ENCODE peak calls at places on chromosomes 3 and 15, in seven cellular contexts. H is GM13976, M is transverse colon, X is cardiac muscle cell, A is thoracic aorta, Q is IMR-90, U is HCT116. E is an unnamed sample.

GRCh38 chr3:9316881-9317341 is 45.9 kb upstream of the THUMPD3 start:
- DNase-seq in H (no peak), M (peak), X (peak), A (no peak), Q (peak), U (no peak), E (peak)

GRCh38 chr3:173584093-173584833 is 186.7 kb downstream of the NLGN1 start:
- DNase-seq in H (peak), M (no peak), X (peak), A (no peak), Q (peak), U (peak), E (peak)

GRCh38 chr3:112293368-112294321 is at the start of gene SLC9C1:
- DNase-seq in H (peak), M (peak), X (peak), A (no peak), Q (peak), U (peak), E (peak)

GRCh38 chr15:78301326-78301725 is 1.9 kb upstream of the SKIC8 start:
- DNase-seq in H (peak), M (no peak), X (no peak), A (no peak), Q (no peak), U (no peak), E (no peak)

GRCh38 chr15:48547305-48547704 is 98.2 kb downstream of the FBN1 start:
- DNase-seq in H (no peak), M (no peak), X (peak), A (no peak), Q (peak), U (no peak), E (no peak)

GRCh38 chr15:50764331-50765201 is 940 bp downstream of the SPPL2A start:
- DNase-seq in H (peak), M (no peak), X (peak), A (no peak), Q (peak), U (no peak), E (no peak)

GRCh38 chr3:30989266-30989799 is 94.9 kb upstream of the GADL1 start:
- DNase-seq in H (no peak), M (no peak), X (no peak), A (no peak), Q (no peak), U (no peak), E (no peak)

GRCh38 chr15:32730677-32731654 is 13.2 kb downstream of the GREM1 start:
- DNase-seq in H (no peak), M (peak), X (peak), A (no peak), Q (no peak), U (peak), E (peak)

GRCh38 chr15:99414755-99415731 is 150.7 kb upstream of the MEF2A start:
- DNase-seq in H (peak), M (no peak), X (no peak), A (no peak), Q (no peak), U (no peak), E (no peak)

GRCh38 chr3:65126527-65127440 is 439.0 kb upstream of the ADAMTS9 start:
- DNase-seq in H (no peak), M (no peak), X (peak), A (no peak), Q (peak), U (no peak), E (no peak)

GRCh38 chr3:32359766-32360513 is 31.7 kb upstream of the CMTM7 start:
- DNase-seq in H (no peak), M (no peak), X (no peak), A (no peak), Q (no peak), U (no peak), E (no peak)

GRCh38 chr15:29138260-29138659 is 131.4 kb downstream of the NSMCE3 start:
- DNase-seq in H (no peak), M (no peak), X (no peak), A (no peak), Q (no peak), U (no peak), E (no peak)

GRCh38 chr3:153070153-153070868 is 91.7 kb upstream of the RAP2B start:
- DNase-seq in H (no peak), M (no peak), X (peak), A (no peak), Q (peak), U (no peak), E (no peak)

GRCh38 chr3:186411994-186412393 is 50.0 kb upstream of the DGKG start:
- DNase-seq in H (peak), M (no peak), X (no peak), A (no peak), Q (no peak), U (no peak), E (no peak)

GRCh38 chr15:38994310-38994709 is 429.7 kb upstream of the RASGRP1 start:
- DNase-seq in H (no peak), M (no peak), X (peak), A (no peak), Q (no peak), U (no peak), E (no peak)

GRCh38 chr15:43930079-43930478 is 103.3 kb downstream of the WDR76 start:
- DNase-seq in H (no peak), M (no peak), X (peak), A (no peak), Q (peak), U (no peak), E (no peak)

GRCh38 chr3:33474895-33475294 is 34.7 kb upstream of the UBP1 start:
- DNase-seq in H (no peak), M (no peak), X (peak), A (no peak), Q (no peak), U (no peak), E (no peak)

GRCh38 chr3:107928084-107928445 is 162.8 kb downstream of the CD47 start:
- DNase-seq in H (peak), M (peak), X (peak), A (no peak), Q (peak), U (no peak), E (no peak)

GRCh38 chr3:62366093-62366419 is 7.3 kb downstream of the FEZF2 start:
- DNase-seq in H (no peak), M (no peak), X (no peak), A (no peak), Q (no peak), U (no peak), E (no peak)

GRCh38 chr15:101531170-101531569 is 41.7 kb upstream of the PCSK6 start:
- DNase-seq in H (peak), M (no peak), X (no peak), A (no peak), Q (no peak), U (no peak), E (no peak)

GRCh38 chr3:150370129-150370602 is 37.9 kb upstream of the TSC22D2 start:
- DNase-seq in H (no peak), M (peak), X (peak), A (peak), Q (peak), U (peak), E (no peak)

GRCh38 chr3:168047190-168047795 is 48.4 kb downstream of the GOLIM4 start:
- DNase-seq in H (peak), M (no peak), X (peak), A (no peak), Q (peak), U (peak), E (peak)

GRCh38 chr15:34782901-34783300 is 12.4 kb downstream of the ACTC1 start:
- DNase-seq in H (no peak), M (no peak), X (no peak), A (no peak), Q (no peak), U (no peak), E (no peak)

GRCh38 chr3:185646382-185647133 is 60.5 kb downstream of the SENP2 start:
- DNase-seq in H (peak), M (no peak), X (no peak), A (no peak), Q (no peak), U (no peak), E (no peak)

GRCh38 chr15:95446854-95447253 is 883.6 kb upstream of the NR2F2 start:
- DNase-seq in H (no peak), M (no peak), X (no peak), A (no peak), Q (no peak), U (no peak), E (no peak)

GRCh38 chr3:124463234-124463633 is 267.0 kb upstream of the UMPS start:
- DNase-seq in H (no peak), M (no peak), X (no peak), A (no peak), Q (no peak), U (no peak), E (no peak)

GRCh38 chr3:185423178-185423577 is 60.2 kb downstream of the MAP3K13 start:
- DNase-seq in H (peak), M (peak), X (peak), A (no peak), Q (peak), U (no peak), E (no peak)

DNA sequence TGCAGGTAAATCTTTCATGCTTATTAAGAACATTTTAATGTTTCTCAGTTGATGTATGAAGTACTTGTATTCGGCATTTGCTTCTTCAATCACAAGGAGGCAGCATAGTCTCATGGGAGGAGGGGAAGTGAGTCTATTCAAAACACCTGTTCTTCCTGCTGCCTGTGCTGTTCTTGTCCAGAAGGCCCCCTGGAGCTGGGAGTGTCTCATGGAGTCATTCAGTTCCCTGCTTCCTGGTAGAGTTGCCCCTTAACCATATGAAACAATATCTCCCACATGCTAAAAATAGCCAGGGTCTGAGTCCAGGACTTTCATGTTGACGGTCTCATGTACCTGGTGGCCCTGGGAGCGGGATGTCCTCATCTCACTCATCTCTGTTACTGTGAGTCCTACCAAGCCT is 15.5 kb upstream of the PPP1R2 start:
- DNase-seq in H (no peak), M (peak), X (peak), A (no peak), Q (peak), U (peak), E (peak)
- TF ChIP-seq CTCF in H (peak), M (peak), X (peak), A (no peak), Q (peak), U (peak), E (no peak)

DNA sequence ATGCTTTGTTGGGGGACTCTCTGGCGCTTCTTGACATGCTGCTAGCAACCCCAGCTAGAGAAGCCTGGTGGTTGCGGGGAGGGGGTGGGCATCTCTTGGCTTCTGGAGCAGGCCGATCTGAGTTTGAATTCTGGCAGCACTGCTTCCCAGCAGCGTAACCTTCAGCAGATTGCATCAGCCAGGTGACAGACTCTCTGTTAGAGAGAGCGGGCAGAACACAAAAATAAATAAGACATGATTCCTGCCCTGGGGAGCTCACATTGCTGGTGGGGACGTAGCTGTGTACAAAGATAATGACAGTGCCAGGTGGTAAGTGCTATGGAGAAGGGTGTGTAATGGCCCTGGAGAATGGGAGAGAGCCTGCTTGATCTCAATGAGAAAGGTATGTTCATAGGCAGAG is 87.4 kb downstream of the THSD4 start:
- DNase-seq in H (no peak), M (no peak), X (no peak), A (no peak), Q (no peak), U (no peak), E (no peak)
- TF ChIP-seq CTCF in H (no peak), M (no peak), X (no peak), A (no peak), Q (no peak), U (no peak), E (no peak)

DNA sequence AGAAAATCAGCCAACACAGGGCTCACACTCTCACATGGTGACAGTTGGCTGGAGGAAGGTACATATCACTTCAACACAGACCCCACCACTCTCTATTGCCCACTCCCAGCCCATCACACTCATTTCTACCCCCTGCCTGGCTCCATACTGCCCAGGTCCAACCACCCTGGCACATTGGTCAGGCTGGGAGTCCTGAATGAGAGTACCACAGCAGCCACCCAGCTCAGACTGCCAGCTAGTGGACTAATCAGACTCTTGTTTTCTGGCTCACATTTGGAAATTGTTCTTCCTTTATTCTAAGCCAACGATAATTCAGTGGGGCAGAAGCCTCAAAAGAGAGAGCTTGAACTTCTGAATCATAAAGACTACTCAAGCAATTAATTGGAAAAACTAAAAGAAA is 20.0 kb downstream of the MRPL46 start:
- DNase-seq in H (no peak), M (no peak), X (no peak), A (no peak), Q (no peak), U (no peak), E (no peak)
- TF ChIP-seq CTCF in H (no peak), M (no peak), X (no peak), A (no peak), Q (no peak), U (no peak), E (no peak)

GRCh38 chr3:159829056-159829995 is 159.3 kb upstream of the IL12A start:
- DNase-seq in H (no peak), M (peak), X (peak), A (no peak), Q (peak), U (peak), E (no peak)

GRCh38 chr3:159831466-159831865 is 157.2 kb upstream of the IL12A start:
- DNase-seq in H (no peak), M (no peak), X (no peak), A (no peak), Q (no peak), U (no peak), E (no peak)

GRCh38 chr3:159830523-159831151 is 158.0 kb upstream of the IL12A start:
- DNase-seq in H (no peak), M (no peak), X (no peak), A (no peak), Q (peak), U (no peak), E (no peak)

GRCh38 chr3:159825216-159825854 is 163.3 kb upstream of the IL12A start:
- DNase-seq in H (no peak), M (no peak), X (peak), A (no peak), Q (no peak), U (no peak), E (no peak)

GRCh38 chr3:159828542-159828943 is 160.1 kb upstream of the IL12A start:
- DNase-seq in H (peak), M (no peak), X (peak), A (no peak), Q (peak), U (peak), E (no peak)
- TF ChIP-seq CTCF in H (peak), M (peak), X (peak), A (peak), Q (peak), U (peak), E (peak)

DNA sequence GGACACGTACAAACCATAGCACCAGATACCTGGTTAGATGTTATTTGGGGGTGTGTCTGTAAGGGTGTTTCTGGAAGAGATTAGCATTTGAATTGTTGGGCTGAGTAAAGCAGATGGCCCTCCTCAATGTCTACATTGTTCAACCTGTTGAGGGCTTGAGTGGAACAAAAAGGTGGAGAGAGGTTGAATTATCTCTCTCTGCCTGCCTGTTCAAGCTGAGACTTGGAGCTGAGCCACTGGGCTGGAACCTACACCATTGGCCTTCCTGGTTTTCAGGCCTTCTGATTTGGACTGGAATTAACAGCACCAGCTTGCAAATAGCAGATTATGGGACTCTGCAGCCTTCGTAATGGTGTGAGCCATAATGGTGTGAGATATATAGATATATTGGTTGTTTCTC is 71.3 kb upstream of the CORO2B start:
- DNase-seq in H (no peak), M (no peak), X (no peak), A (no peak), Q (no peak), U (no peak), E (no peak)
- TF ChIP-seq CTCF in H (no peak), M (no peak), X (no peak), A (no peak), Q (no peak), U (no peak), E (no peak)

GRCh38 chr15:37893309-37893708 is 41.1 kb upstream of the TMCO5A start:
- DNase-seq in H (no peak), M (no peak), X (no peak), A (no peak), Q (no peak), U (no peak), E (no peak)

GRCh38 chr15:37888356-37888755 is 46.1 kb upstream of the TMCO5A start:
- DNase-seq in H (no peak), M (no peak), X (no peak), A (no peak), Q (peak), U (no peak), E (no peak)

GRCh38 chr15:37891754-37892368 is 42.6 kb upstream of the TMCO5A start:
- DNase-seq in H (no peak), M (no peak), X (peak), A (no peak), Q (peak), U (peak), E (no peak)
- TF ChIP-seq CTCF in H (peak), M (peak), X (peak), A (peak), Q (peak), U (peak), E (peak)

GRCh38 chr15:70197318-70197944 is 99.7 kb upstream of the TLE3 start:
- DNase-seq in H (no peak), M (no peak), X (no peak), A (no peak), Q (no peak), U (no peak), E (no peak)

GRCh38 chr15:70197945-70198361 is 100.2 kb upstream of the TLE3 start:
- DNase-seq in H (no peak), M (no peak), X (no peak), A (no peak), Q (no peak), U (no peak), E (no peak)

GRCh38 chr15:70195171-70195807 is 97.6 kb upstream of the TLE3 start:
- DNase-seq in H (no peak), M (no peak), X (no peak), A (no peak), Q (no peak), U (no peak), E (no peak)

GRCh38 chr15:70195808-70196304 is 98.1 kb upstream of the TLE3 start:
- DNase-seq in H (no peak), M (peak), X (peak), A (peak), Q (peak), U (no peak), E (no peak)

DNA sequence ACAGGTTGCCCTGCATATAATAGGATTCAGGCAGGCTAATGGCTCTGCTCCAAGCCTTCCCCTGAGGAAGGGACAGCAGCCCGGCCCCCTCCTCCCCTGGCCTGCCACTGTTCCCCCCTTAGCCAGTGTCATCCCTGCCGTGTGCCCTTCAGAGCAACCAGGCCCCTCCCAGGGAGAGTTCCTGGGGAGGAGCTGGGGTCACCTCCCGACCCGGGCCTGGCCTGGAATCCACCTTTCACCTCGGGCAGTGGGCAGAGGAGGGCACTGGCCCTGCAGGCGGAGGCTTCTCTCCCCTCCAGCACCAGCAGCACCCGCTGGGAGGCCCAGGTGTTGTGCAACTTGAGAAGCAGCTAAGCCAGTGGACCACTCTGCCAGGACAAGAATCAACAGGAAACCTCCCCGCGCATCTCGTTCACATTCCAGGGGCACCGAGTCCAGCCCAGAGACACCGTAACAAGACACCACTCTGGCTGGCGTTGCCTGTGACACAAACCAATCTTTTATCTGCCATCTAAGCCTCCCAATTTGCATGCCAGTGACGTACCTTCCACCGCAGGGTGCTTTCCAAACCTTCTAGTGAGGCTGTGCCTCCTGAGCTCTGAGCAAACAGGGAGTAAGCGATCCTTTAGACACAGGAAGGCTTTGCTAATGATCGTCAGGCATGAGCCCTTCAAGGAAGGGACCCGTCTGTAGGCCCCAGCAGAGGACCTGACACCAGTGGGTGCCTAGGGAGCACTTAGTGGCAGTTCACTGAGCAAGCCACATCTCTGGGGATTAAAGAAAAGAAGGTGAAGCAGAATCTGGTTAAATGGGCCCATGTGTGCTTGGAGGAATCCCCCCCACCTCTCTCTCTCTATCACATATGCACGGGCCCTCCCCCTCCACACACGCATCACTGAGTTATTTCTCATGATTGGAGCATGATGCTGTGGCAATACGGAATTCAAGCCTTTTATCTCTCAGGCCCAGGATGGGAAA is 98.9 kb upstream of the TLE3 start:
- DNase-seq in H (peak), M (peak), X (peak), A (no peak), Q (peak), U (no peak), E (no peak)
- TF ChIP-seq CTCF in H (no peak), M (no peak), X (no peak), A (no peak), Q (no peak), U (no peak), E (no peak)

DNA sequence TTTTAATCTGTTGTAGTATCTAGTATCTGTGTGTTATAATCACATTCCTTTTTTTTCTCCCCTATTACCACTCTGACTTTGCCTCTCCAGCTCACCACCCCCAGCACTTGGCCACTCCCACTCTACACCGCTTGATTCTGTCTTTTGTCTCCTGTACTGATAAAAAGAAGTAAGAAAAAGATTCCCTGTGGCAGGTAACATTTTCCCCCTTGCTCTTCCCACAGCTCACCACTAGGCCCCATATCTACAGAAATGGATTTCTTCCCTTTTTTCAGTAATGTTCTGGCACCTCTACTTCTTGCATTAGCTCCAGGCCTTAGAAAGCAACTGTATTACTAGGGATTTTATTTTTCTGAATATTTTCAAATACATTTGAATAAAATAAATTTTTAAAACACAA is 25.6 kb downstream of the KCNH8 start:
- DNase-seq in H (no peak), M (no peak), X (no peak), A (no peak), Q (no peak), U (no peak), E (no peak)
- TF ChIP-seq CTCF in H (no peak), M (no peak), X (no peak), A (no peak), Q (no peak), U (no peak), E (peak)

E was measured in endothelial cell.